ENCODE peak calls at places on chromosomes 7 and 10, in six cellular contexts. I is CD4-positive, alpha-beta T cell; E is glutamatergic neuron; B is GM06990; Y is fibroblast of lung; J is spleen. T is an unnamed sample.

GRCh38 chr10:32980558-32981468 is 22.8 kb upstream of the ITGB1 start:
- DNase-seq in I (peak), J (peak), B (peak), Y (peak), E (peak), T (peak)

GRCh38 chr7:44646921-44647636 is 40.7 kb downstream of the OGDH start:
- DNase-seq in J (no peak), B (no peak), Y (no peak), I (no peak), E (no peak), T (no peak)

GRCh38 chr10:70283445-70284399 is at the start of gene NPFFR1:
- DNase-seq in E (peak), J (no peak), Y (no peak), I (no peak), B (no peak), T (no peak)

GRCh38 chr7:128408709-128409434 is 910 bp downstream of the IMPDH1 start:
- DNase-seq in I (no peak), J (no peak), E (peak), B (no peak), Y (no peak), T (peak)

GRCh38 chr10:74600170-74600569 is 226.2 kb upstream of the KAT6B start:
- DNase-seq in J (no peak), E (no peak), Y (no peak), I (no peak), B (no peak), T (no peak)

GRCh38 chr7:27068316-27068715 is 27.5 kb downstream of the HOXA1 start:
- DNase-seq in I (no peak), Y (no peak), J (no peak), B (no peak), E (no peak), T (no peak)

GRCh38 chr10:72086466-72087391 is 1.6 kb downstream of the SPOCK2 start:
- DNase-seq in Y (peak), J (peak), I (peak), B (peak), E (peak), T (no peak)

GRCh38 chr10:31419394-31420063 is 100.5 kb downstream of the ZEB1 start:
- DNase-seq in I (no peak), B (no peak), Y (peak), J (no peak), E (no peak), T (no peak)

GRCh38 chr10:87734987-87735827 is 75.5 kb downstream of the PAPSS2 start:
- DNase-seq in B (no peak), Y (peak), J (no peak), E (peak), I (no peak), T (no peak)

GRCh38 chr10:34740321-34740720 is 74.8 kb downstream of the PARD3 start:
- DNase-seq in B (no peak), J (no peak), E (no peak), Y (no peak), I (no peak), T (no peak)

GRCh38 chr7:140674356-140674800 is 1.6 kb downstream of the ADCK2 start:
- DNase-seq in I (no peak), B (peak), E (no peak), J (peak), Y (no peak), T (peak)

GRCh38 chr7:140675726-140676125 is 3.0 kb downstream of the ADCK2 start:
- DNase-seq in Y (no peak), B (no peak), J (peak), I (no peak), E (no peak), T (peak)

GRCh38 chr7:140673770-140674155 is 1.0 kb downstream of the ADCK2 start:
- DNase-seq in E (no peak), J (no peak), B (peak), I (no peak), Y (no peak), T (peak)

GRCh38 chr7:140676303-140676702 is 3.6 kb downstream of the ADCK2 start:
- DNase-seq in J (no peak), Y (no peak), I (no peak), B (peak), E (no peak), T (no peak)

GRCh38 chr7:140674899-140675701 is 2.4 kb downstream of the ADCK2 start:
- DNase-seq in Y (peak), J (peak), I (no peak), B (no peak), E (no peak), T (peak)
- TF ChIP-seq CTCF in Y (peak), J (peak), I (no peak), B (peak), E (no peak), T (peak)

GRCh38 chr7:154746551-154746950 is 256.4 kb downstream of the PAXIP1 start:
- DNase-seq in J (no peak), B (no peak), I (no peak), E (no peak), Y (no peak), T (no peak)

GRCh38 chr7:154743211-154743610 is 259.7 kb downstream of the PAXIP1 start:
- DNase-seq in Y (no peak), J (no peak), I (no peak), E (no peak), B (no peak), T (no peak)

GRCh38 chr7:154741131-154741530 is 261.8 kb downstream of the PAXIP1 start:
- DNase-seq in J (no peak), B (no peak), I (no peak), E (no peak), Y (no peak), T (no peak)

GRCh38 chr7:154744861-154745258 is 258.1 kb downstream of the PAXIP1 start:
- DNase-seq in B (no peak), J (no peak), Y (no peak), I (no peak), E (no peak), T (no peak)

GRCh38 chr7:154744226-154744860 is 258.6 kb downstream of the PAXIP1 start:
- DNase-seq in I (no peak), J (no peak), Y (no peak), B (peak), E (no peak), T (no peak)
- TF ChIP-seq CTCF in I (no peak), J (peak), Y (peak), B (peak), E (peak), T (peak)

DNA sequence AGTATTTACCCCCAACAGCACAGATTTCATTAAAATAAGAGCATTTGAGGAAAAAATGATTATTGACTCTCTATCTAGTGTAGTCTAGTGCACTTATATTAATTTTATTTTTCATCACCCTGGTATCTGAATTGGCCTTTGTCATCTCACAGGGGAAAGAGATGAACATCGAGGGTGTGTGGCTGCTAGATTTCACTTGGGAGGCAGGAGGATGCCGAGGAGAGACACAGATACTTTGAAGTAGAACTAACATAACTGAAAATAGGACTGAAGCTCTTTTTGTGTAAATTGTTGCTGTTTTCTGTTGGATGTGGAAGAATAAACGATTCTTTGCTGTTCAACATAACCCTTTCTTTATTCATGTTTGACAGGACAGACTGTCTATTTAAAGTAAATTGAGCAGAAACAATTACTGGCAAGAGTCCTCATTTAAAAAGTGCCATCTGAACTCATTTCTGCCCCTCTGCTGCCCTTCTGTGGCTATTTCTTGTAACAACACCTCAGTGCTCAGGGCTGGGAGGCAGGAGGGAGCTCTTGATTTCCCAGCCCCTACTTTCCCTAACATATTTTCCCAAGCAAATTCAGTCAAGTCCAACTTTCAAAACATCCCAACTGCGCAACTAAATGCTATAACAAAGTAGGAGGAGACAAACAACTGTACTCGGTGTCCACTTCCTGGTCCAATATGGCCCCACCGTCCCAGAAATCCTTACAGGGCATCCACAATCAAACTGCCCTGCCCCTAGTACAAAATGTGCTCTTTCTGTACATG is 15.6 kb downstream of the LYZL1 start:
- DNase-seq in I (no peak), E (peak), B (no peak), J (no peak), Y (peak), T (no peak)
- TF ChIP-seq CTCF in I (peak), E (peak), B (peak), J (peak), Y (peak), T (peak)

GRCh38 chr10:132001238-132001977 is 19.7 kb upstream of the BNIP3 start:
- DNase-seq in J (no peak), B (no peak), Y (peak), I (no peak), E (no peak), T (no peak)
- TF ChIP-seq CTCF in J (no peak), B (no peak), Y (no peak), I (no peak), E (no peak), T (peak)

DNA sequence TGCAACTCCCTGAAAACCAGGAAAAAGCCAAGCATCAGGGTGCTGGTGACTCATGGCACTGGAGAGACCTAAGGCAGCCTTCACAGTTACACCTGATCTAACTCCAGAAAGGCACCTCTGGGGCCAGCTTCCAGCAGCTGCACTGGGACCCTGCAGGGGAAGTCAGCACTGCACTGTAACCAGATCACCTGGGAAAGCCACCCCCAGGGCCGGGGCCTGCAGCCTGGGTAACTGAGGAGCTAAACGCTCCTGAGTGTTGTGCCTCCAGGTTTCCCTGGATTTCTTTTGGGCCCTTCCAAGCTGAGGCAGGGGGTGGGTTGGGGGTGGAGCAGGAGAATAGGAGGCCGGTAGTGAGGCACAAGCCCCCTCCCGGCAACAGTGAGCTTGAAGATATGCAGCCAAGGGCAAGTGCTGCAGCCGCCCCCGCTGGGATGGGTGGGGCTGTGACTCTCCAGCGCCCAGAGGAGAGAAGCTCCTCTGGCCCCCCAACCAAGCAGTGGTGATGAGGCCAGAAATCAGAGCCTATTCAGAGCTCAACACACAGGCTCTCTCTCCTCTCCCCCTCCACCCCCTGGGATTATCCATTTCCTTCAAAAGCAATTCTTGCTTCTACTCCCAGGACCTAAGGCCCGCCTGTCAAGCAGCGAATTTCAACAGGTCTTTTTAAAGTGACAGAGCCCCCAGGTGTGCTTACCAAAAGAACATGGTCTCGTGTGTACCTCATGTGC is 2.6 kb downstream of the CXCL12 start:
- DNase-seq in J (peak), I (no peak), B (no peak), Y (peak), E (no peak), T (peak)
- TF ChIP-seq CTCF in J (no peak), I (no peak), B (no peak), Y (no peak), E (no peak), T (no peak)

T was measured in chondrocyte.